ENCODE peak calls at places on chromosomes 7 and 10, in five cellular contexts. L is left kidney; D is stimulated activated CD4-positive, alpha-beta T cell treated with anti-CD3 and anti-CD28 coated beads, Interleukin-4, amount 100 ng/mL, for 4 hours; C is T-cell; H is RWPE1. T is an unnamed sample.

GRCh38 chr7:15667999-15668398 is 18.5 kb downstream of the MEOX2 start:
- DNase-seq in L (no peak), D (no peak), C (no peak), H (no peak), T (no peak)

GRCh38 chr10:52450743-52451142 is 136.7 kb downstream of the DKK1 start:
- DNase-seq in L (no peak), D (no peak), C (no peak), H (no peak), T (no peak)

GRCh38 chr7:49187543-49188268 is 263.4 kb downstream of the CDC14C start:
- DNase-seq in L (no peak), D (no peak), C (no peak), H (no peak), T (no peak)

GRCh38 chr7:157863176-157863575 is 526.4 kb downstream of the DNAJB6 start:
- DNase-seq in L (peak; percentile 38), D (no peak), C (no peak), H (no peak), T (no peak)

GRCh38 chr10:88129013-88129412 is 265.6 kb downstream of the PTEN start:
- DNase-seq in L (no peak), D (no peak), C (no peak), H (no peak), T (no peak)

GRCh38 chr10:122192142-122192541 is 79.0 kb upstream of the BTBD16 start:
- DNase-seq in L (peak; percentile 79), D (no peak), C (no peak), H (no peak), T (peak; percentile 14)

GRCh38 chr7:876972-877311 is 588 bp downstream of the GET4 start:
- DNase-seq in L (no peak), D (no peak), C (no peak), H (no peak), T (no peak)

GRCh38 chr7:100875356-100875751 is 451 bp downstream of the SRRT start:
- DNase-seq in L (peak; percentile 68), D (no peak), C (no peak), H (no peak), T (no peak)

GRCh38 chr10:66366163-66366562 is 559.7 kb upstream of the LRRTM3 start:
- DNase-seq in L (no peak), D (no peak), C (no peak), H (no peak), T (no peak)

GRCh38 chr7:106623846-106624245 is 37.1 kb downstream of the CCDC71L start:
- DNase-seq in L (no peak), D (no peak), C (no peak), H (peak; percentile 45), T (no peak)

GRCh38 chr7:137961200-137962177 is 40.4 kb downstream of the CREB3L2 start:
- DNase-seq in L (no peak), D (no peak), C (no peak), H (no peak), T (no peak)

GRCh38 chr7:74544706-74545469 is 91.2 kb downstream of the GTF2IRD1 start:
- DNase-seq in L (peak; percentile 77), D (peak; percentile 16), C (no peak), H (peak; percentile 26), T (no peak)

GRCh38 chr10:102769375-102770107 is 25.8 kb downstream of the WBP1L start:
- DNase-seq in L (no peak), D (no peak), C (no peak), H (peak; percentile 72), T (no peak)

GRCh38 chr7:21146642-21147423 is 281.1 kb upstream of the SP4 start:
- DNase-seq in L (no peak), D (no peak), C (no peak), H (no peak), T (no peak)

GRCh38 chr10:70532554-70533188 is 54.1 kb downstream of the PALD1 start:
- DNase-seq in L (no peak), D (no peak), C (no peak), H (no peak), T (no peak)

GRCh38 chr10:98238391-98238790 is 29.6 kb downstream of the LOXL4 start:
- DNase-seq in L (no peak), D (no peak), C (no peak), H (no peak), T (no peak)

GRCh38 chr10:90602815-90603600 is 254.8 kb downstream of the HTR7 start:
- DNase-seq in L (no peak), D (no peak), C (no peak), H (peak; percentile 13), T (no peak)

T was measured in midbrain.